ENCODE peak calls at places on chromosomes 13 and 19, in five cellular contexts. V is fibroblast of lung; P is bronchial epithelial cell; F is CD4-positive, alpha-beta T cell; N is pancreas. W is an unnamed sample.

GRCh38 chr13:59437902-59438301 is 725.8 kb downstream of the DIAPH3 start:
- DNase-seq in V (no peak), N (no peak), F (no peak), P (no peak), W (peak)

GRCh38 chr19:58553799-58554493 is 959 bp downstream of the CHMP2A start:
- DNase-seq in P (no peak), V (no peak), F (no peak), N (no peak), W (no peak)

GRCh38 chr13:23979361-23980159 is 82.3 kb upstream of the C1QTNF9B start:
- DNase-seq in P (peak), F (peak), N (peak), V (peak), W (peak)

GRCh38 chr13:112854321-112854720 is 114.7 kb upstream of the MCF2L start:
- DNase-seq in N (no peak), F (no peak), V (no peak), P (no peak), W (no peak)

GRCh38 chr13:42420304-42420703 is 148.4 kb downstream of the AKAP11 start:
- DNase-seq in N (no peak), V (no peak), P (no peak), F (no peak), W (no peak)

GRCh38 chr13:41137241-41137640 is 4.6 kb upstream of the KBTBD6 start:
- DNase-seq in P (peak), N (no peak), V (no peak), F (no peak), W (peak)

GRCh38 chr13:107441279-107441678 is 774.1 kb downstream of the LIG4 start:
- DNase-seq in P (no peak), F (no peak), V (peak), N (no peak), W (peak)

GRCh38 chr13:20006206-20006605 is 47.7 kb downstream of the ZMYM2 start:
- DNase-seq in F (no peak), P (no peak), N (no peak), V (peak), W (peak)

GRCh38 chr13:53281677-53282076 is 253.1 kb downstream of the OLFM4 start:
- DNase-seq in F (no peak), P (no peak), N (no peak), V (no peak), W (no peak)

GRCh38 chr13:77079902-77080413 is 53.0 kb upstream of the FBXL3 start:
- DNase-seq in N (no peak), F (no peak), V (no peak), P (no peak), W (no peak)

GRCh38 chr13:24618219-24618955 is 61.8 kb upstream of the ATP12A start:
- DNase-seq in F (peak), V (peak), N (no peak), P (peak), W (no peak)

GRCh38 chr13:112605531-112605990 is 17.6 kb upstream of the TUBGCP3 start:
- DNase-seq in P (no peak), N (no peak), V (peak), F (no peak), W (no peak)

GRCh38 chr19:11578342-11579142 is 1.1 kb upstream of the ACP5 start:
- DNase-seq in V (no peak), N (peak), F (peak), P (no peak), W (no peak)

GRCh38 chr19:21202865-21203494 is 61.1 kb downstream of the ZNF431 start:
- DNase-seq in P (peak), N (no peak), V (peak), F (no peak), W (peak)

GRCh38 chr13:114108894-114109293 is 23.5 kb downstream of the RASA3 start:
- DNase-seq in V (no peak), N (peak), P (no peak), F (no peak), W (no peak)

GRCh38 chr13:41054919-41055619 is 6.2 kb upstream of the WBP4 start:
- DNase-seq in F (no peak), N (no peak), V (no peak), P (no peak), W (no peak)

GRCh38 chr19:41295506-41295905 is 14.5 kb upstream of the CCDC97 start:
- DNase-seq in V (no peak), N (no peak), F (no peak), P (no peak), W (no peak)

GRCh38 chr19:48926909-48927308 is 6.6 kb upstream of the DHDH start:
- DNase-seq in N (no peak), P (peak), F (no peak), V (peak), W (peak)

GRCh38 chr13:101152184-101152583 is 264.1 kb downstream of the NALCN start:
- DNase-seq in N (no peak), P (no peak), V (no peak), F (no peak), W (no peak)

GRCh38 chr19:53389591-53390377 is 5.2 kb upstream of the ZNF765 start:
- DNase-seq in V (no peak), P (no peak), F (no peak), N (no peak), W (no peak)

GRCh38 chr13:74290324-74290773 is 156.1 kb upstream of the KLF12 start:
- DNase-seq in P (peak), F (peak), N (no peak), V (peak), W (peak)

GRCh38 chr19:48668761-48669160 is 4.1 kb downstream of the NTN5 start:
- DNase-seq in V (no peak), F (no peak), N (no peak), P (no peak), W (no peak)

GRCh38 chr19:29583196-29584006 is 22.7 kb upstream of the POP4 start:
- DNase-seq in V (peak), P (peak), F (no peak), N (no peak), W (no peak)

GRCh38 chr13:95300625-95301134 is 571 bp downstream of the ABCC4 start:
- DNase-seq in N (peak), P (peak), V (peak), F (peak), W (peak)

GRCh38 chr19:42069619-42070293 is at the start of gene GRIK5:
- DNase-seq in F (no peak), P (no peak), N (no peak), V (no peak), W (no peak)

GRCh38 chr13:52348081-52348480 is 57.9 kb downstream of the THSD1 start:
- DNase-seq in F (no peak), V (peak), P (peak), N (no peak), W (peak)

GRCh38 chr13:66305960-66306617 is 924.0 kb downstream of the PCDH9 start:
- DNase-seq in N (no peak), P (no peak), V (no peak), F (no peak), W (no peak)

GRCh38 chr19:40858109-40858508 is 7.9 kb upstream of the CYP2A6 start:
- DNase-seq in P (no peak), V (no peak), F (no peak), N (no peak), W (no peak)

GRCh38 chr19:52665529-52665928 is 27.4 kb upstream of the ZNF83 start:
- DNase-seq in V (peak), N (no peak), F (no peak), P (peak), W (peak)

GRCh38 chr13:91946498-91947070 is 548.2 kb downstream of the GPC5 start:
- DNase-seq in N (no peak), F (no peak), V (peak), P (peak), W (peak)

GRCh38 chr13:30165791-30166190 is 141.6 kb downstream of the KATNAL1 start:
- DNase-seq in V (peak), P (no peak), N (no peak), F (no peak), W (no peak)

GRCh38 chr13:101383595-101383994 is 32.7 kb downstream of the NALCN start:
- DNase-seq in P (no peak), F (no peak), N (no peak), V (no peak), W (no peak)

GRCh38 chr13:20525601-20526544 is at the start of gene CRYL1:
- DNase-seq in P (peak), F (peak), N (peak), V (peak), W (peak)

GRCh38 chr13:32134991-32135390 is 103.4 kb downstream of the FRY start:
- DNase-seq in P (no peak), V (peak), N (no peak), F (no peak), W (no peak)

GRCh38 chr19:40416918-40417713 is 3.9 kb upstream of the PRX start:
- DNase-seq in P (peak), N (no peak), V (no peak), F (no peak), W (peak)

GRCh38 chr13:22703601-22704209 is 477.1 kb upstream of the SGCG start:
- DNase-seq in V (no peak), P (no peak), F (no peak), N (no peak), W (no peak)

GRCh38 chr13:106432636-106433035 is 102.8 kb downstream of the EFNB2 start:
- DNase-seq in F (no peak), N (no peak), V (peak), P (peak), W (no peak)

GRCh38 chr19:48539503-48540096 is 12.4 kb upstream of the SULT2B1 start:
- DNase-seq in P (peak), V (peak), F (no peak), N (no peak), W (peak)

DNA sequence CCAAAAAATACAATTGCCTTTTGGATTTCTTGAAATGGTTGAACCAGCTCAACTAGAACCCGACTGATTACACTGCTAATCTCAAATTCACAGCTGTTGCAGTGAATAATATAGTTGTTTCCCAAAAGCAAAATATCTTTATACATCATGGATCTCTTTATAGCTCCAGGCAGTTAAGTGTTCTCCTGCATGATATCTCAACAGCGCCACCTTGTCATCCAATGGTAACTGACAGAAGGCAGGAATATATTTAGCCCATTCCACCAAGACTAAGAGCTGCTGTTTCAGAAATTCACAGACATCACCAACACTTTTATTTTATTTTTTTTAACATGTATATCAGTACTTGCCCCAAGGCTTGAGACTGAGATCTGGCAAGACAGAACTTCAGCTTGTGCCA is 1141.0 kb upstream of the PRR20A start:
- DNase-seq in P (no peak), F (no peak), N (no peak), V (no peak), W (peak)
- TF ChIP-seq CTCF in P (no peak), F (no peak), N (no peak), V (no peak), W (no peak)

GRCh38 chr13:79775830-79776229 is 294.9 kb downstream of the NDFIP2 start:
- DNase-seq in V (peak), F (no peak), P (peak), N (no peak), W (peak)
- TF ChIP-seq CTCF in V (peak), F (no peak), P (peak), N (peak), W (peak)

GRCh38 chr13:49302817-49303216 is 55.1 kb downstream of the CDADC1 start:
- DNase-seq in N (no peak), V (no peak), F (no peak), P (no peak), W (no peak)

GRCh38 chr13:49298903-49299605 is 51.3 kb downstream of the CDADC1 start:
- DNase-seq in N (no peak), V (no peak), P (no peak), F (no peak), W (no peak)

GRCh38 chr13:49303533-49304252 is 56.0 kb downstream of the CDADC1 start:
- DNase-seq in P (no peak), V (no peak), F (no peak), N (no peak), W (no peak)

GRCh38 chr13:49302222-49302621 is 54.5 kb downstream of the CDADC1 start:
- DNase-seq in N (no peak), V (no peak), P (no peak), F (no peak), W (no peak)

GRCh38 chr13:49300716-49301589 is 53.2 kb downstream of the CDADC1 start:
- DNase-seq in V (peak), P (peak), F (peak), N (no peak), W (peak)
- TF ChIP-seq CTCF in V (peak), P (peak), F (peak), N (peak), W (peak)

GRCh38 chr19:13574933-13575332 is 68.7 kb upstream of the CACNA1A start:
- DNase-seq in F (no peak), N (no peak), V (no peak), P (no peak), W (no peak)

GRCh38 chr19:13576726-13577125 is 70.4 kb upstream of the CACNA1A start:
- DNase-seq in N (no peak), V (no peak), P (no peak), F (no peak), W (no peak)

GRCh38 chr19:13573268-13573667 is 67.0 kb upstream of the CACNA1A start:
- DNase-seq in N (no peak), V (no peak), P (no peak), F (no peak), W (no peak)
- TF ChIP-seq CTCF in N (no peak), V (no peak), P (no peak), F (no peak), W (no peak)

GRCh38 chr19:28012361-28012760 is 1200.6 kb downstream of the UQCRFS1 start:
- DNase-seq in P (no peak), F (no peak), N (no peak), V (no peak), W (no peak)
- TF ChIP-seq CTCF in P (no peak), F (no peak), N (no peak), V (no peak), W (no peak)